ENCODE peak calls at places on chromosomes 6 and 20, in nine cellular contexts. V, K, J, X, I, L, C, B and H are unnamed samples.

GRCh38 chr6:47147175-47147727 is 105.1 kb upstream of the ADGRF1 start:
- DNase-seq in K (no peak), J (no peak), V (peak), X (no peak), C (no peak), I (no peak), B (no peak), L (no peak), H (no peak)

GRCh38 chr6:110541701-110542309 is 65.4 kb upstream of the SLC22A16 start:
- DNase-seq in I (no peak), C (peak), B (no peak), L (no peak), X (no peak), V (no peak), J (no peak), K (no peak), H (no peak)

GRCh38 chr6:136669299-136669699 is 119.1 kb upstream of the MAP7 start:
- DNase-seq in K (no peak), X (no peak), J (no peak), V (peak), L (no peak), C (peak), B (no peak), I (no peak), H (no peak)

GRCh38 chr20:60961551-60961950 is 290.5 kb upstream of the CDH4 start:
- DNase-seq in B (no peak), L (no peak), V (no peak), I (no peak), X (no peak), C (no peak), K (no peak), J (no peak), H (no peak)

GRCh38 chr6:3612341-3613041 is 139.0 kb downstream of the PXDC1 start:
- DNase-seq in V (peak), J (no peak), C (peak), B (no peak), K (no peak), X (no peak), I (peak), L (no peak), H (no peak)

GRCh38 chr20:58634121-58634817 is 16.8 kb upstream of the STX16 start:
- DNase-seq in K (no peak), J (peak), V (no peak), L (no peak), I (no peak), X (no peak), B (no peak), C (peak), H (no peak)

GRCh38 chr6:45835725-45836437 is 179.8 kb downstream of the CLIC5 start:
- DNase-seq in B (no peak), V (no peak), X (no peak), I (no peak), L (peak), K (no peak), C (peak), J (no peak), H (no peak)

GRCh38 chr20:6635034-6635736 is 132.3 kb upstream of the BMP2 start:
- DNase-seq in K (no peak), X (no peak), C (peak), I (no peak), B (no peak), V (no peak), J (no peak), L (no peak), H (no peak)

GRCh38 chr6:41731561-41732086 is 3.8 kb downstream of the TFEB start:
- DNase-seq in V (no peak), X (no peak), C (no peak), J (no peak), I (no peak), L (no peak), B (peak), K (no peak), H (no peak)

GRCh38 chr6:1641391-1641790 is 31.7 kb downstream of the FOXC1 start:
- DNase-seq in K (no peak), I (no peak), X (no peak), L (no peak), B (no peak), C (peak), V (no peak), J (peak), H (no peak)

GRCh38 chr6:48765352-48765961 is 654.5 kb upstream of the PTCHD4 start:
- DNase-seq in X (no peak), J (no peak), I (peak), C (peak), V (peak), L (peak), B (no peak), K (peak), H (no peak)
- TF ChIP-seq CTCF in X (no peak), J (peak), I (peak), C (peak), V (peak), L (peak), B (peak), K (peak), H (no peak)

DNA sequence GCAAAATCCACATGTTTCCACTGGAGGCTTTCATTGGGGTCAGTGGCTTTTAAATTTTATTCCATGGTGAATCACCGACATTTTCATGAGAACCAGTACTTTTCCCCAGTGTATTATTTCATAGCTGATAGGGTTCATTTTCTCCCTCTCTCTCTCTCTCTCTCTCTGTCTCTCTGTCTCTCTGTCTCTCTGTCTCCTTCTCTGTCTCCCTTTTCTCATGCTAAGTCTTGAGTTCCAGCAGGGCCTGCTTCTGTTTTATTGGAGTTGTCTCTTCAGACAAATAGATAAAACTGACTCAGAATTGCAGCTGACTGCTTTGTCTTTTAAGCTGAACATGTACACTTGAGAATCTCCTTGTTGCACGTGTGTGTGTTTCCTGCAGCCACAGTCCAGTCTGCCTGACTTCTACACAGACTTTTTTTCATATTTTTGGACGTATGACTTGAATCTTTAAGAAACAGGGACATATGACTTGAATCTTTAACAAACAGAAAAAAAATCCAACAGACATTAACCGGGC is 71.6 kb downstream of the JAG1 start:
- DNase-seq in K (no peak), L (no peak), V (no peak), C (no peak), X (no peak), J (no peak), B (no peak), I (no peak), H (no peak)
- H3K27ac ChIP-seq in K (no peak), L (peak), V (no peak), C (no peak), X (no peak), J (peak), B (no peak), I (peak), H (no peak)

DNA sequence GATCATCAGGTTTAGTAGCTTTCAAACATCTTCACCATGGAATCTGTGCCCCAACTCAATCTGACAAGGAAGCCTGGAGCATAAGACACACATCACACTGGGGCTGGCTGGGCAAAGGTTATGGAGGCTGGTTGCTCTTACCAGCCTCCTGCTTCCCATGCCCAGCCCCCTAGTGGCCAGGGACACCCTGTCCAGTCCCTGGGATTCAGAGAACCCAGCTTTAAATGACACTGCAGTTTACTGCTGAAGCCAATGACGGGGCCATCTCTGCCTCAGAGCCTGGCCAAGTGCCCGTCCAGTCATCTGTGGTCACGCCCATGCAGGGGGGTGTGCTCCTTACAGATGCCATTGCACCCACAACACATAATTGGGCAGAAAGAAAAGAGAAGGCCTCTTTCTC is 272.9 kb downstream of the SMOC2 start:
- DNase-seq in I (peak), C (no peak), J (no peak), L (no peak), K (peak), V (peak), X (no peak), B (no peak), H (no peak)
- TF ChIP-seq CTCF in I (peak), C (no peak), J (peak), L (peak), K (peak), V (peak), X (no peak), B (no peak), H (no peak)

GRCh38 chr6:34877259-34877658 is 10.6 kb downstream of the TAF11 start:
- DNase-seq in I (no peak), C (no peak), J (no peak), V (no peak), K (no peak), L (no peak), B (no peak), X (no peak), H (no peak)

GRCh38 chr6:34872332-34872731 is 15.5 kb downstream of the TAF11 start:
- DNase-seq in X (no peak), K (no peak), V (no peak), L (no peak), C (no peak), B (no peak), J (no peak), I (no peak), H (no peak)

GRCh38 chr6:34877869-34878485 is 9.9 kb downstream of the TAF11 start:
- DNase-seq in X (no peak), C (no peak), V (no peak), I (no peak), J (no peak), B (no peak), L (no peak), K (no peak), H (no peak)

GRCh38 chr6:34876451-34876850 is 11.4 kb downstream of the TAF11 start:
- DNase-seq in C (no peak), V (no peak), B (no peak), J (no peak), I (no peak), L (no peak), K (no peak), X (no peak), H (no peak)

DNA sequence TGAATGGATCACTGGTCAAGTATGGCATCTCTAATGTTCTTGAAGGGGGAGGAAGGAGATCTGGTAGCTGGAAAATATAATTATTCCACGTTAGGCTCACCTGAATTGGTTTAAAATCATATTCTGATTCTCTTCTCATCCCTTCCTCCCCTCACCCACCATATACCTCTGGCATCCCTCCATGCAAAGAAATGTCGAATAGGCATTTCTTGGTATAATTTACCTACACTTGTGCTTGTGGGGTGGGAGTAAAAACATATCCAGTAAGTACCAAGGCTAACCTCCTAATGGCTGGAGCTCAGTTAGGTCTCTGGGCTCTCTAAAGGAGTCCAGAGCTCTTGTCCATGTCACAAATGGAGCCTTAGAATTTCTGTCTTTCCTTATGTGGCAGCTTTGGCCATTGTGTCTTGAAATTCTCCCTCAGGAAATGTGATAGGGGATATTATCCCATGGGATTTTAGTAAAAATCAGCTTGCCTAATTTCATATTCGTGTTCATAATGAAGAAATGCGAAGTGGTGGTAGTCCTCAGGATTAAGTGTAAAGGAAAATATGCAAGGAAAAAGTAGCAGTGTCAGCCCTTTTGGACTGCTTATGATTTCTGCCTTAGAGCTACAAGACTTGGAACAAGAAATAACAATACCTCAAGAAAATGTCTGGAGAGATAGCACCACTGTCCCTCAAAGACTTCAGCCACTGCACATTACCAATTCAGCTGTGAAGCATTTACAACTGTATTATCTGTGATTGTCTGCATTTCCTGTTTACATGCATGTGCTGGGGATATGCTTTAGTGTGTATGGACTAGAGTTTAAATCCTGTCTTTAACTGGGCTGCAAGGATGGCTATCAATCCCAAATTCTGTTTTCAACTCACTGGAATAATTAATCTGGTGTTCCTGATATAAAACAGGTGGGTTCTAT is 12.3 kb downstream of the TAF11 start:
- DNase-seq in X (no peak), C (no peak), I (no peak), B (no peak), J (no peak), K (no peak), L (no peak), V (no peak), H (no peak)
- H3K27ac ChIP-seq in X (no peak), C (no peak), I (no peak), B (no peak), J (no peak), K (no peak), L (peak), V (no peak), H (no peak)